ENCODE peak calls at places on chromosomes 7 and 10, in six cellular contexts. E is fibroblast of villous mesenchyme, R is retinal pigment epithelial cell, F is heart left ventricle, K is HFF-Myc, B is NB4. T is an unnamed sample.

GRCh38 chr7:30923009-30923773 is 11.5 kb downstream of the AQP1 start:
- DNase-seq in E (no peak), R (no peak), F (peak), K (no peak), B (no peak), T (no peak)

GRCh38 chr7:117764031-117764430 is 109.2 kb downstream of the CTTNBP2 start:
- DNase-seq in E (no peak), R (no peak), F (no peak), K (no peak), B (no peak), T (no peak)

GRCh38 chr7:5361446-5362155 is 62.0 kb downstream of the TNRC18 start:
- DNase-seq in E (no peak), R (no peak), F (no peak), K (no peak), B (no peak), T (no peak)

GRCh38 chr7:128168667-128169210 is 72.3 kb upstream of the LEP start:
- DNase-seq in E (peak), R (no peak), F (no peak), K (no peak), B (no peak), T (no peak)

GRCh38 chr10:4359003-4359402 is 467.0 kb upstream of the AKR1E2 start:
- DNase-seq in E (peak), R (no peak), F (no peak), K (no peak), B (no peak), T (no peak)

GRCh38 chr7:104926905-104927454 is 87.0 kb upstream of the KMT2E start:
- DNase-seq in E (no peak), R (no peak), F (no peak), K (no peak), B (no peak), T (no peak)

GRCh38 chr7:116101709-116102108 is 71.1 kb upstream of the TFEC start:
- DNase-seq in E (no peak), R (no peak), F (no peak), K (no peak), B (no peak), T (no peak)

GRCh38 chr10:4867520-4868356 is 41.7 kb downstream of the AKR1E2 start:
- DNase-seq in E (peak), R (no peak), F (no peak), K (no peak), B (no peak), T (no peak)

GRCh38 chr7:135773451-135773850 is 24.8 kb upstream of the FAM180A start:
- DNase-seq in E (no peak), R (no peak), F (no peak), K (peak), B (no peak), T (no peak)

GRCh38 chr7:158281441-158281840 is 306.2 kb downstream of the PTPRN2 start:
- DNase-seq in E (no peak), R (no peak), F (no peak), K (no peak), B (no peak), T (no peak)

GRCh38 chr7:115888981-115889668 is 141.4 kb downstream of the TFEC start:
- DNase-seq in E (no peak), R (no peak), F (no peak), K (no peak), B (no peak), T (no peak)

GRCh38 chr7:518630-519428 is 817 bp downstream of the PDGFA start:
- DNase-seq in E (peak), R (no peak), F (peak), K (no peak), B (peak), T (no peak)

GRCh38 chr10:130806426-130806825 is 505.1 kb downstream of the TCERG1L start:
- DNase-seq in E (no peak), R (no peak), F (no peak), K (no peak), B (no peak), T (no peak)

GRCh38 chr10:62689712-62690111 is 114.8 kb upstream of the ADO start:
- DNase-seq in E (no peak), R (no peak), F (no peak), K (no peak), B (no peak), T (no peak)

GRCh38 chr10:114073787-114074186 is 30.1 kb downstream of the ADRB1 start:
- DNase-seq in E (no peak), R (no peak), F (no peak), K (no peak), B (peak), T (no peak)

GRCh38 chr10:1117651-1118050 is 61.5 kb downstream of the WDR37 start:
- DNase-seq in E (no peak), R (no peak), F (no peak), K (no peak), B (no peak), T (no peak)

GRCh38 chr10:13808556-13809391 is 222.0 kb downstream of the PRPF18 start:
- DNase-seq in E (no peak), R (no peak), F (no peak), K (no peak), B (peak), T (no peak)

GRCh38 chr7:116215550-116215949 is 5.2 kb downstream of the TES start:
- DNase-seq in E (no peak), R (no peak), F (no peak), K (no peak), B (no peak), T (no peak)

GRCh38 chr7:95493844-95494243 is 8.1 kb downstream of the ASB4 start:
- DNase-seq in E (no peak), R (no peak), F (no peak), K (no peak), B (no peak), T (no peak)

GRCh38 chr10:69457771-69458237 is 6.5 kb downstream of the TSPAN15 start:
- DNase-seq in E (no peak), R (peak), F (no peak), K (no peak), B (no peak), T (no peak)

GRCh38 chr7:28447071-28447470 is 34.8 kb downstream of the CREB5 start:
- DNase-seq in E (no peak), R (no peak), F (no peak), K (no peak), B (no peak), T (no peak)

GRCh38 chr10:89250814-89251416 is 660 bp downstream of the LIPA start:
- DNase-seq in E (no peak), R (no peak), F (no peak), K (no peak), B (no peak), T (no peak)

GRCh38 chr10:71236286-71236685 is 23.9 kb downstream of the UNC5B start:
- DNase-seq in E (peak), R (no peak), F (no peak), K (no peak), B (no peak), T (no peak)

GRCh38 chr7:69654381-69654780 is 56.1 kb downstream of the AUTS2 start:
- DNase-seq in E (peak), R (no peak), F (peak), K (no peak), B (peak), T (no peak)

GRCh38 chr10:97685395-97685958 is 1.6 kb downstream of the AVPI1 start:
- DNase-seq in E (peak), R (no peak), F (peak), K (no peak), B (no peak), T (no peak)
- H3K4me3 ChIP-seq in E (peak), R (peak), F (no peak), K (peak), B (no peak), T (peak)

GRCh38 chr10:12501851-12502525 is 152.6 kb downstream of the CAMK1D start:
- DNase-seq in E (no peak), R (no peak), F (no peak), K (no peak), B (no peak), T (no peak)
- TF ChIP-seq CTCF in E (no peak), R (no peak), F (no peak), K (no peak), B (no peak), T (no peak)

GRCh38 chr10:48523820-48524758 is 80.8 kb downstream of the ARHGAP22 start:
- DNase-seq in E (peak), R (no peak), F (no peak), K (no peak), B (no peak), T (no peak)
- H3K4me3 ChIP-seq in E (peak), R (peak), F (peak), K (peak), B (no peak), T (peak)

GRCh38 chr10:79066460-79067240 is 2.1 kb upstream of the ZMIZ1 start:
- DNase-seq in E (no peak), R (no peak), F (peak), K (no peak), B (peak), T (no peak)
- TF ChIP-seq CTCF in E (no peak), R (peak), F (peak), K (peak), B (no peak), T (peak)

DNA sequence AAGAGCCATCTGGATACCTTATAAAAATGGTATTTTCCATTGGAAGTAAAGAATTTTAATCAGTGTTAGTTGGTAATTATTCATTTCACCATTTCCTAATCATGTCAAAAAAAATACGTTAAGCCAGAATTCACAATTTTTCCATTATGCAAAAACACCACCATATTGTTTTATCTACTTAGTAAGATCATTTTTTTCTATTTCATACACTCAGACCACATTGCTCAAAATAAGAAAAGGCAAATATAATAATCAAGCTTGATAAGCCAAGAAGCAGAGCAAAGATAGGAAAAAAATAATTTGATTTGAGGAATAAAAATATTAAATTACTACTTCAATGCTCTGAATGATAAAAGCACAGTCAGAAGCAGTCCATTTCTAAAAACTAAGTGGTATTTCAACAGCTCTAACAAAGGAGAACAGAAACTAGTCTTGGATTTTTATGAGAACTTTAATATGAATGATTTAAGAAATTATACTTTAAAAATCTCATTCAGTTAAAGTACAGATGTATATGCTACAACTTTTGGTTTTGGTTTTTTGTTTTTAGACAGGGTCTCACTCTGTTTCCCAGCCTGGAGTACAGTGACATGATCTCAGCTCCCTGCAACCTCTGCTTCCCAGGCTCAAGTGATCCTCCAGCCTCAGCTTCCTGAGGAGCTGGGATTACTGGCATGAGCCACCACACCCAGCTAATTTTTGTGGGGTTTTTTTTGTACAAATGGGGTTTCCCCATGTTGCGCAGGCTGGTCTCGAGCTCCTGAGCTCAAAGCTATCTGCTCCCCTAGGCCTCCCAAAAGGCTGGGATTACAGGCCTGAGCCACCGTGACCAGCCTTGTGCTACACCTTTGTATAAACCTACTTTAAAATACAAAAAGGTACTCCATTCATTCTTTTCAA is 46.6 kb downstream of the LRRN3 start:
- DNase-seq in E (peak), R (no peak), F (no peak), K (no peak), B (no peak), T (no peak)
- H3K4me3 ChIP-seq in E (no peak), R (no peak), F (no peak), K (no peak), B (no peak), T (no peak)

GRCh38 chr10:121662945-121663917 is 65.0 kb upstream of the FGFR2 start:
- DNase-seq in E (no peak), R (no peak), F (no peak), K (no peak), B (peak), T (no peak)
- TF ChIP-seq CTCF in E (peak), R (peak), F (no peak), K (peak), B (peak), T (peak)

GRCh38 chr10:95229724-95230627 is 35.9 kb downstream of the ACSM6 start:
- DNase-seq in E (peak), R (peak), F (no peak), K (peak), B (no peak), T (peak)
- H3K4me3 ChIP-seq in E (no peak), R (peak), F (peak), K (no peak), B (no peak), T (peak)

T was measured in epithelial cell of proximal tubule.